ENCODE peak calls at places on chromosomes 4 and X, in six cellular contexts. One of them, this sample, is unnamed. For H3K36me3, the result is how much of the 10 kb centered on the place peaks cover.

GRCh38 chr4:109044446-109044845 is 258.0 kb downstream of the COL25A1 start:
- DNase-seq in SK-N-SH: no peak
- DNase-seq in GM12878: no peak
- DNase-seq in HCT116: no peak
- DNase-seq in HepG2: no peak
- DNase-seq in GM23338: no peak
- DNase-seq in this sample: no peak

GRCh38 chr4:188452097-188452496 is 312.9 kb downstream of the TRIML1 start:
- DNase-seq in SK-N-SH: no peak
- DNase-seq in GM12878: no peak
- DNase-seq in HCT116: no peak
- DNase-seq in HepG2: no peak
- DNase-seq in GM23338: peak
- DNase-seq in this sample: no peak

GRCh38 chrX:133594156-133594555 is 178.9 kb upstream of the GPC4 start:
- DNase-seq in SK-N-SH: no peak
- DNase-seq in GM12878: no peak
- DNase-seq in HCT116: no peak
- DNase-seq in HepG2: no peak
- DNase-seq in GM23338: no peak
- DNase-seq in this sample: no peak

GRCh38 chr4:158042591-158043030 is 130.2 kb downstream of the GASK1B start:
- DNase-seq in SK-N-SH: no peak
- DNase-seq in GM12878: no peak
- DNase-seq in HCT116: no peak
- DNase-seq in HepG2: no peak
- DNase-seq in GM23338: no peak
- DNase-seq in this sample: no peak

GRCh38 chr4:113248320-113248719 is 198.9 kb downstream of the ANK2 start:
- DNase-seq in SK-N-SH: no peak
- DNase-seq in GM12878: no peak
- DNase-seq in HCT116: peak
- DNase-seq in HepG2: peak
- DNase-seq in GM23338: peak
- DNase-seq in this sample: peak

GRCh38 chrX:10014462-10015373 is 47.6 kb downstream of the CLDN34 start:
- DNase-seq in SK-N-SH: peak
- DNase-seq in GM12878: no peak
- DNase-seq in HCT116: peak
- DNase-seq in HepG2: peak
- DNase-seq in GM23338: peak
- DNase-seq in this sample: peak

GRCh38 chr4:40516651-40517050 is 113.0 kb downstream of the RBM47 start:
- DNase-seq in SK-N-SH: no peak
- DNase-seq in GM12878: no peak
- DNase-seq in HCT116: no peak
- DNase-seq in HepG2: no peak
- DNase-seq in GM23338: peak
- DNase-seq in this sample: no peak

GRCh38 chrX:139360356-139360755 is 170.2 kb upstream of the F9 start:
- DNase-seq in SK-N-SH: no peak
- DNase-seq in GM12878: no peak
- DNase-seq in HCT116: no peak
- DNase-seq in HepG2: no peak
- DNase-seq in GM23338: no peak
- DNase-seq in this sample: no peak

GRCh38 chr4:124940387-124940786 is 227.9 kb upstream of the ANKRD50 start:
- DNase-seq in SK-N-SH: no peak
- DNase-seq in GM12878: no peak
- DNase-seq in HCT116: peak
- DNase-seq in HepG2: no peak
- DNase-seq in GM23338: no peak
- DNase-seq in this sample: no peak

GRCh38 chrX:51837926-51838325 is 55.5 kb upstream of the MAGED1 start:
- DNase-seq in SK-N-SH: peak
- DNase-seq in GM12878: no peak
- DNase-seq in HCT116: no peak
- DNase-seq in HepG2: no peak
- DNase-seq in GM23338: no peak
- DNase-seq in this sample: no peak

GRCh38 chr4:108893474-108893873 is 130.6 kb upstream of the ETNPPL start:
- DNase-seq in SK-N-SH: no peak
- DNase-seq in GM12878: no peak
- DNase-seq in HCT116: no peak
- DNase-seq in HepG2: no peak
- DNase-seq in GM23338: no peak
- DNase-seq in this sample: no peak

GRCh38 chrX:69069876-69070275 is 95.4 kb downstream of the PJA1 start:
- DNase-seq in SK-N-SH: no peak
- DNase-seq in GM12878: no peak
- DNase-seq in HCT116: no peak
- DNase-seq in HepG2: no peak
- DNase-seq in GM23338: no peak
- DNase-seq in this sample: no peak

GRCh38 chr4:9703391-9703790 is 78.0 kb upstream of the DRD5 start:
- DNase-seq in SK-N-SH: peak
- DNase-seq in GM12878: peak
- DNase-seq in HCT116: peak
- DNase-seq in HepG2: peak
- DNase-seq in GM23338: peak
- DNase-seq in this sample: peak

GRCh38 chr4:21992330-21992729 is 43.8 kb upstream of the KCNIP4 start:
- DNase-seq in SK-N-SH: no peak
- DNase-seq in GM12878: no peak
- DNase-seq in HCT116: no peak
- DNase-seq in HepG2: no peak
- DNase-seq in GM23338: no peak
- DNase-seq in this sample: no peak

GRCh38 chrX:75365243-75365975 is 91.5 kb downstream of the UPRT start:
- DNase-seq in SK-N-SH: no peak
- DNase-seq in GM12878: no peak
- DNase-seq in HCT116: no peak
- DNase-seq in HepG2: no peak
- DNase-seq in GM23338: no peak
- DNase-seq in this sample: no peak

GRCh38 chr4:54550415-54551171 is 107.2 kb upstream of the KIT start:
- DNase-seq in SK-N-SH: no peak
- DNase-seq in GM12878: no peak
- DNase-seq in HCT116: no peak
- DNase-seq in HepG2: no peak
- DNase-seq in GM23338: peak
- DNase-seq in this sample: no peak

GRCh38 chrX:95754411-95754810 is 930.2 kb upstream of the DIAPH2 start:
- DNase-seq in SK-N-SH: no peak
- DNase-seq in GM12878: no peak
- DNase-seq in HCT116: no peak
- DNase-seq in HepG2: no peak
- DNase-seq in GM23338: no peak
- DNase-seq in this sample: no peak

GRCh38 chr4:154691229-154691628 is 52.6 kb upstream of the LRAT start:
- DNase-seq in SK-N-SH: no peak
- DNase-seq in GM12878: no peak
- DNase-seq in HCT116: no peak
- DNase-seq in HepG2: no peak
- DNase-seq in GM23338: no peak
- DNase-seq in this sample: no peak

GRCh38 chr4:113026556-113026955 is 22.9 kb upstream of the ANK2 start:
- DNase-seq in SK-N-SH: no peak
- DNase-seq in GM12878: no peak
- DNase-seq in HCT116: no peak
- DNase-seq in HepG2: no peak
- DNase-seq in GM23338: no peak
- DNase-seq in this sample: no peak

GRCh38 chrX:110734894-110735541 is 60.6 kb downstream of the CHRDL1 start:
- DNase-seq in SK-N-SH: no peak
- DNase-seq in GM12878: no peak
- DNase-seq in HCT116: no peak
- DNase-seq in HepG2: no peak
- DNase-seq in GM23338: peak
- DNase-seq in this sample: no peak

GRCh38 chrX:53704854-53705253 is 18.3 kb upstream of the HUWE1 start:
- DNase-seq in SK-N-SH: no peak
- DNase-seq in GM12878: no peak
- DNase-seq in HCT116: no peak
- DNase-seq in HepG2: no peak
- DNase-seq in GM23338: no peak
- DNase-seq in this sample: no peak
- H2AFZ ChIP-seq in SK-N-SH: no peak
- H2AFZ ChIP-seq in GM12878: no peak
- H2AFZ ChIP-seq in HCT116: no peak
- H2AFZ ChIP-seq in HepG2: no peak
- H2AFZ ChIP-seq in GM23338: no peak
- H2AFZ ChIP-seq in this sample: no peak

GRCh38 chr4:173937871-173938270 is 345.6 kb downstream of the FBXO8 start:
- DNase-seq in SK-N-SH: no peak
- DNase-seq in GM12878: no peak
- DNase-seq in HCT116: no peak
- DNase-seq in HepG2: no peak
- DNase-seq in GM23338: no peak
- DNase-seq in this sample: no peak
- TF ChIP-seq REST in SK-N-SH: no peak
- TF ChIP-seq REST in GM12878: no peak
- TF ChIP-seq REST in HCT116: no peak
- TF ChIP-seq REST in HepG2: no peak
- TF ChIP-seq REST in GM23338: no peak
- TF ChIP-seq REST in this sample: no peak

GRCh38 chr4:1809754-1810502 is 16.8 kb downstream of the FGFR3 start:
- DNase-seq in SK-N-SH: peak
- DNase-seq in GM12878: no peak
- DNase-seq in HCT116: peak
- DNase-seq in HepG2: peak
- DNase-seq in GM23338: peak
- DNase-seq in this sample: peak
- H3K36me3 ChIP-seq in SK-N-SH: under half
- H3K36me3 ChIP-seq in GM12878: under half
- H3K36me3 ChIP-seq in HCT116: under half
- H3K36me3 ChIP-seq in HepG2: under half
- H3K36me3 ChIP-seq in GM23338: under half
- H3K36me3 ChIP-seq in this sample: half or more

GRCh38 chr4:153111426-153112070 is 92.7 kb upstream of the TRIM2 start:
- DNase-seq in SK-N-SH: no peak
- DNase-seq in GM12878: no peak
- DNase-seq in HCT116: no peak
- DNase-seq in HepG2: no peak
- DNase-seq in GM23338: no peak
- DNase-seq in this sample: no peak
- H2AFZ ChIP-seq in SK-N-SH: no peak
- H2AFZ ChIP-seq in GM12878: no peak
- H2AFZ ChIP-seq in HCT116: no peak
- H2AFZ ChIP-seq in HepG2: no peak
- H2AFZ ChIP-seq in GM23338: no peak
- H2AFZ ChIP-seq in this sample: no peak

DNA sequence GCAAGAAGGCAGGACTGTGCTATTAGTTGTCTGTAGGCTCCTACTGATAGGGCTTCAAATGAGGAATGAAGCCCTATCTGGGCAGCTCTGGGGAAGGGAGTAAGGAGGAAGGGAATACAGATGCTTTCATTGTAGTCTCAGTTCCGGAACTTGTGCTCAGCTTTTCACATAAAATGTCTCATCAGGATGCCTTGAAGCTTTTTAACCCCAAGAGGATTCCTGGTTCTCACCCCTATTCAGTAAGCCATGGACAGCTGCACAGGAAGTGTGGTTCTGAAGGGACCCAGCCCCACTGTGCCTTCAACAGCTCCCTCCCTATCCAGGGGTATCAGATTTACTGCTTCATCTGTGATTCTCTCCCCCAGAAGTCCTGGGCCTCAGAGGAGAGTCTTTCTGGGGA is 5.0 kb downstream of the ARMCX5 start:
- DNase-seq in SK-N-SH: no peak
- DNase-seq in GM12878: no peak
- DNase-seq in HCT116: no peak
- DNase-seq in HepG2: no peak
- DNase-seq in GM23338: no peak
- DNase-seq in this sample: no peak
- TF ChIP-seq REST in SK-N-SH: no peak
- TF ChIP-seq REST in GM12878: no peak
- TF ChIP-seq REST in HCT116: no peak
- TF ChIP-seq REST in HepG2: no peak
- TF ChIP-seq REST in GM23338: no peak
- TF ChIP-seq REST in this sample: no peak

DNA sequence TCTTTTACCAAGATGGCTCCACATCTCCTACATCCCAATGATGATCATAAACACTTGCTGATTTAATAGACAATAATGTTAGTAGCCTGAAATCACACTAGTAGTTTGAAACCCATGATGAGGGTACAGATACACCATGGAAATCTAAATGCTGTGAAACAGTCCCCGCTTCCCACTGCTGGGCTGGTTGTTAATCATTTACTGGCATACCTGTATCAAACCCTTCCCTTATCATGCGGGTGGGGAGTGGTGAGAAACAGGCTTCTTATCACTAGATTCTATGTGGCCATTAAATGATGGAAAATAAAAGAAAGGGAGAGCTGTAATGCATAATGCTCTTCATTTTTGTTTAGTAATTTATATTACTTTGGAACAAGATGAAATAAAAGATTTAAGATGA is 21.9 kb downstream of the MAOA start:
- DNase-seq in SK-N-SH: no peak
- DNase-seq in GM12878: no peak
- DNase-seq in HCT116: no peak
- DNase-seq in HepG2: no peak
- DNase-seq in GM23338: no peak
- DNase-seq in this sample: no peak
- H3K36me3 ChIP-seq in SK-N-SH: under half
- H3K36me3 ChIP-seq in GM12878: under half
- H3K36me3 ChIP-seq in HCT116: under half
- H3K36me3 ChIP-seq in HepG2: under half
- H3K36me3 ChIP-seq in GM23338: under half
- H3K36me3 ChIP-seq in this sample: under half

GRCh38 chr4:80989921-80990544 is 40.5 kb upstream of the BMP3 start:
- DNase-seq in SK-N-SH: peak
- DNase-seq in GM12878: peak
- DNase-seq in HCT116: peak
- DNase-seq in HepG2: peak
- DNase-seq in GM23338: peak
- DNase-seq in this sample: peak

GRCh38 chr4:80990851-80991250 is 39.7 kb upstream of the BMP3 start:
- DNase-seq in SK-N-SH: no peak
- DNase-seq in GM12878: no peak
- DNase-seq in HCT116: no peak
- DNase-seq in HepG2: no peak
- DNase-seq in GM23338: peak
- DNase-seq in this sample: no peak

DNA sequence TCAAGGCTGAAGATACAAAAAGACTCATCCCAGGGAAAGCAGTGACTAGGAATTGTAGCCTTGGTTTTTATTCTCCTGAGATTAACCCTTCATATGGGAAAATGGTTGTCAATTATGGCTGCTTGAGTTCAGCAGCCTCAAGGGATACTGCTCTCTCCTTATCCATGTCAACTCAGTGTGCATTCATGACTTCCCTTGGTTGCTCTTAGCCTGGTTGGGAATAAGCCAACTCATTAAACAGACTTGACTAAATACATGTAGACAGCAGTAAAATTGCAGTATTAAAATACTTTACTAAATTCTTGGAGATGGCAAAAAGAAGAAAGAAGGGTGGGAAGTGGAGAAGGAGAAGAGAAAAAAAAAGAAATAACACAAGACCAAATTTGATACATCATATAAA is 44.5 kb upstream of the BMP3 start:
- DNase-seq in SK-N-SH: no peak
- DNase-seq in GM12878: no peak
- DNase-seq in HCT116: no peak
- DNase-seq in HepG2: no peak
- DNase-seq in GM23338: no peak
- DNase-seq in this sample: no peak
- H2AFZ ChIP-seq in SK-N-SH: no peak
- H2AFZ ChIP-seq in GM12878: no peak
- H2AFZ ChIP-seq in HCT116: no peak
- H2AFZ ChIP-seq in HepG2: no peak
- H2AFZ ChIP-seq in GM23338: no peak
- H2AFZ ChIP-seq in this sample: no peak

This sample was measured in K562.